ENCODE peak calls at places on chromosome 21, in ten cellular contexts. K is retina; Z is Right ventricle myocardium superior; C is H9; N is brain microvascular endothelial cell; U is activated naive CD8-positive, alpha-beta T cell treated with anti-CD3 and anti-CD28 coated beads, Interleukin-2, amount 50 U/mL, for 24 hours; I is naive thymus-derived CD4-positive, alpha-beta T cell; Y is lung; H is HEK293T; S is HT1080. P is an unnamed sample.

GRCh38 chr21:42118901-42119300 is 47.8 kb downstream of the UMODL1 start:
- DNase-seq in I (no peak), N (no peak), U (peak), H (no peak), Z (no peak), S (peak), C (no peak), K (no peak), Y (no peak), P (peak)

GRCh38 chr21:27424601-27425000 is 457.7 kb upstream of the ADAMTS5 start:
- DNase-seq in S (no peak), N (no peak), Y (no peak), K (no peak), I (no peak), H (no peak), Z (no peak), C (no peak), U (no peak), P (no peak)

GRCh38 chr21:36166705-36167104 is 10.1 kb downstream of the DOP1B start:
- DNase-seq in S (no peak), K (no peak), Y (no peak), Z (no peak), I (no peak), C (peak), H (no peak), U (no peak), N (no peak), P (no peak)

GRCh38 chr21:42460391-42461184 is 35.4 kb downstream of the RSPH1 start:
- DNase-seq in Z (no peak), U (peak), Y (no peak), H (no peak), C (peak), N (no peak), S (peak), K (peak), I (peak), P (peak)

GRCh38 chr21:44444286-44444931 is 10.9 kb upstream of the LRRC3 start:
- DNase-seq in C (peak), I (no peak), U (peak), K (no peak), S (no peak), H (peak), N (no peak), Z (peak), Y (no peak), P (no peak)

GRCh38 chr21:46065215-46065992 is 32.5 kb upstream of the COL6A2 start:
- DNase-seq in I (no peak), C (peak), S (no peak), Z (peak), U (no peak), H (no peak), N (peak), Y (peak), K (no peak), P (no peak)

GRCh38 chr21:38136201-38136600 is 120.6 kb upstream of the KCNJ15 start:
- DNase-seq in H (no peak), Y (peak), C (no peak), Z (no peak), K (no peak), N (no peak), U (no peak), I (no peak), S (no peak), P (no peak)

GRCh38 chr21:29265690-29266479 is 32.8 kb upstream of the BACH1 start:
- DNase-seq in C (no peak), S (no peak), I (no peak), Y (no peak), H (no peak), U (peak), K (no peak), Z (no peak), N (peak), P (no peak)